ENCODE peak calls at places on chromosomes 13 and 19, in nine cellular contexts. One of them, this sample, is unnamed.

GRCh38 chr19:15396436-15396835 is 16.8 kb upstream of the AKAP8 start:
- DNase-seq in NCI-H2081: no peak
- DNase-seq in uterus: no peak
- DNase-seq in activated CD8-positive, alpha-beta memory T cell treated with anti-CD3 and anti-CD28 coated beads, Interleukin-2, amount 10 ng/mL, durations not matched to agents 7 days and 5 days: no peak
- DNase-seq in activated CD4-positive, alpha-beta T cell treated with anti-CD3 and anti-CD28 coated beads for 36 hours: no peak
- DNase-seq in caudate nucleus: no peak
- DNase-seq in effector CD8-positive, alpha-beta T cell: no peak
- DNase-seq in naive thymus-derived CD8-positive, alpha-beta T cell: no peak
- DNase-seq in AG10803: no peak
- DNase-seq in this sample: no peak

GRCh38 chr19:17706750-17707181 is 12.5 kb upstream of the MAP1S start:
- DNase-seq in NCI-H2081: no peak
- DNase-seq in uterus: no peak
- DNase-seq in activated CD8-positive, alpha-beta memory T cell treated with anti-CD3 and anti-CD28 coated beads, Interleukin-2, amount 10 ng/mL, durations not matched to agents 7 days and 5 days: no peak
- DNase-seq in activated CD4-positive, alpha-beta T cell treated with anti-CD3 and anti-CD28 coated beads for 36 hours: no peak
- DNase-seq in caudate nucleus: no peak
- DNase-seq in effector CD8-positive, alpha-beta T cell: no peak
- DNase-seq in naive thymus-derived CD8-positive, alpha-beta T cell: no peak
- DNase-seq in AG10803: no peak
- DNase-seq in this sample: peak

GRCh38 chr13:33285420-33286124 is at the start of gene STARD13:
- DNase-seq in NCI-H2081: peak
- DNase-seq in uterus: peak
- DNase-seq in activated CD8-positive, alpha-beta memory T cell treated with anti-CD3 and anti-CD28 coated beads, Interleukin-2, amount 10 ng/mL, durations not matched to agents 7 days and 5 days: no peak
- DNase-seq in activated CD4-positive, alpha-beta T cell treated with anti-CD3 and anti-CD28 coated beads for 36 hours: peak
- DNase-seq in caudate nucleus: peak
- DNase-seq in effector CD8-positive, alpha-beta T cell: no peak
- DNase-seq in naive thymus-derived CD8-positive, alpha-beta T cell: no peak
- DNase-seq in AG10803: peak
- DNase-seq in this sample: peak

GRCh38 chr13:42696191-42696590 is 85.2 kb upstream of the FAM216B start:
- DNase-seq in NCI-H2081: no peak
- DNase-seq in uterus: no peak
- DNase-seq in activated CD8-positive, alpha-beta memory T cell treated with anti-CD3 and anti-CD28 coated beads, Interleukin-2, amount 10 ng/mL, durations not matched to agents 7 days and 5 days: no peak
- DNase-seq in activated CD4-positive, alpha-beta T cell treated with anti-CD3 and anti-CD28 coated beads for 36 hours: no peak
- DNase-seq in caudate nucleus: no peak
- DNase-seq in effector CD8-positive, alpha-beta T cell: no peak
- DNase-seq in naive thymus-derived CD8-positive, alpha-beta T cell: no peak
- DNase-seq in AG10803: peak
- DNase-seq in this sample: no peak

GRCh38 chr19:48637449-48637947 is 319 bp upstream of the DBP start:
- DNase-seq in NCI-H2081: peak
- DNase-seq in uterus: peak
- DNase-seq in activated CD8-positive, alpha-beta memory T cell treated with anti-CD3 and anti-CD28 coated beads, Interleukin-2, amount 10 ng/mL, durations not matched to agents 7 days and 5 days: peak
- DNase-seq in activated CD4-positive, alpha-beta T cell treated with anti-CD3 and anti-CD28 coated beads for 36 hours: peak
- DNase-seq in caudate nucleus: peak
- DNase-seq in effector CD8-positive, alpha-beta T cell: peak
- DNase-seq in naive thymus-derived CD8-positive, alpha-beta T cell: peak
- DNase-seq in AG10803: peak
- DNase-seq in this sample: peak

GRCh38 chr19:46607441-46607841 is 6.3 kb downstream of the CALM3 start:
- DNase-seq in NCI-H2081: no peak
- DNase-seq in uterus: no peak
- DNase-seq in activated CD8-positive, alpha-beta memory T cell treated with anti-CD3 and anti-CD28 coated beads, Interleukin-2, amount 10 ng/mL, durations not matched to agents 7 days and 5 days: no peak
- DNase-seq in activated CD4-positive, alpha-beta T cell treated with anti-CD3 and anti-CD28 coated beads for 36 hours: no peak
- DNase-seq in caudate nucleus: no peak
- DNase-seq in effector CD8-positive, alpha-beta T cell: no peak
- DNase-seq in naive thymus-derived CD8-positive, alpha-beta T cell: no peak
- DNase-seq in AG10803: no peak
- DNase-seq in this sample: no peak

GRCh38 chr19:5949792-5950305 is 28.1 kb downstream of the RANBP3 start:
- DNase-seq in NCI-H2081: peak
- DNase-seq in uterus: no peak
- DNase-seq in activated CD8-positive, alpha-beta memory T cell treated with anti-CD3 and anti-CD28 coated beads, Interleukin-2, amount 10 ng/mL, durations not matched to agents 7 days and 5 days: peak
- DNase-seq in activated CD4-positive, alpha-beta T cell treated with anti-CD3 and anti-CD28 coated beads for 36 hours: peak
- DNase-seq in caudate nucleus: no peak
- DNase-seq in effector CD8-positive, alpha-beta T cell: no peak
- DNase-seq in naive thymus-derived CD8-positive, alpha-beta T cell: no peak
- DNase-seq in AG10803: no peak
- DNase-seq in this sample: no peak

GRCh38 chr13:94598281-94598680 is 2.3 kb upstream of the TGDS start:
- DNase-seq in NCI-H2081: no peak
- DNase-seq in uterus: no peak
- DNase-seq in activated CD8-positive, alpha-beta memory T cell treated with anti-CD3 and anti-CD28 coated beads, Interleukin-2, amount 10 ng/mL, durations not matched to agents 7 days and 5 days: no peak
- DNase-seq in activated CD4-positive, alpha-beta T cell treated with anti-CD3 and anti-CD28 coated beads for 36 hours: no peak
- DNase-seq in caudate nucleus: no peak
- DNase-seq in effector CD8-positive, alpha-beta T cell: no peak
- DNase-seq in naive thymus-derived CD8-positive, alpha-beta T cell: no peak
- DNase-seq in AG10803: peak
- DNase-seq in this sample: no peak

GRCh38 chr19:55189424-55189823 is 9.3 kb upstream of the SYT5 start:
- DNase-seq in NCI-H2081: no peak
- DNase-seq in uterus: peak
- DNase-seq in activated CD8-positive, alpha-beta memory T cell treated with anti-CD3 and anti-CD28 coated beads, Interleukin-2, amount 10 ng/mL, durations not matched to agents 7 days and 5 days: no peak
- DNase-seq in activated CD4-positive, alpha-beta T cell treated with anti-CD3 and anti-CD28 coated beads for 36 hours: no peak
- DNase-seq in caudate nucleus: no peak
- DNase-seq in effector CD8-positive, alpha-beta T cell: no peak
- DNase-seq in naive thymus-derived CD8-positive, alpha-beta T cell: no peak
- DNase-seq in AG10803: peak
- DNase-seq in this sample: peak

GRCh38 chr19:18173054-18173571 is 500 bp upstream of the IFI30 start:
- DNase-seq in NCI-H2081: no peak
- DNase-seq in uterus: peak
- DNase-seq in activated CD8-positive, alpha-beta memory T cell treated with anti-CD3 and anti-CD28 coated beads, Interleukin-2, amount 10 ng/mL, durations not matched to agents 7 days and 5 days: no peak
- DNase-seq in activated CD4-positive, alpha-beta T cell treated with anti-CD3 and anti-CD28 coated beads for 36 hours: no peak
- DNase-seq in caudate nucleus: no peak
- DNase-seq in effector CD8-positive, alpha-beta T cell: no peak
- DNase-seq in naive thymus-derived CD8-positive, alpha-beta T cell: peak
- DNase-seq in AG10803: no peak
- DNase-seq in this sample: no peak

GRCh38 chr19:12987190-12987589 is 8.1 kb upstream of the NFIX start:
- DNase-seq in NCI-H2081: no peak
- DNase-seq in uterus: no peak
- DNase-seq in activated CD8-positive, alpha-beta memory T cell treated with anti-CD3 and anti-CD28 coated beads, Interleukin-2, amount 10 ng/mL, durations not matched to agents 7 days and 5 days: no peak
- DNase-seq in activated CD4-positive, alpha-beta T cell treated with anti-CD3 and anti-CD28 coated beads for 36 hours: no peak
- DNase-seq in caudate nucleus: no peak
- DNase-seq in effector CD8-positive, alpha-beta T cell: no peak
- DNase-seq in naive thymus-derived CD8-positive, alpha-beta T cell: no peak
- DNase-seq in AG10803: no peak
- DNase-seq in this sample: no peak

GRCh38 chr13:30739646-30740642 is 4.6 kb downstream of the ALOX5AP start:
- DNase-seq in NCI-H2081: no peak
- DNase-seq in uterus: no peak
- DNase-seq in activated CD8-positive, alpha-beta memory T cell treated with anti-CD3 and anti-CD28 coated beads, Interleukin-2, amount 10 ng/mL, durations not matched to agents 7 days and 5 days: peak
- DNase-seq in activated CD4-positive, alpha-beta T cell treated with anti-CD3 and anti-CD28 coated beads for 36 hours: peak
- DNase-seq in caudate nucleus: no peak
- DNase-seq in effector CD8-positive, alpha-beta T cell: no peak
- DNase-seq in naive thymus-derived CD8-positive, alpha-beta T cell: peak
- DNase-seq in AG10803: peak
- DNase-seq in this sample: peak

GRCh38 chr13:52195052-52195837 is 35.8 kb upstream of the NEK3 start:
- DNase-seq in NCI-H2081: no peak
- DNase-seq in uterus: peak
- DNase-seq in activated CD8-positive, alpha-beta memory T cell treated with anti-CD3 and anti-CD28 coated beads, Interleukin-2, amount 10 ng/mL, durations not matched to agents 7 days and 5 days: peak
- DNase-seq in activated CD4-positive, alpha-beta T cell treated with anti-CD3 and anti-CD28 coated beads for 36 hours: peak
- DNase-seq in caudate nucleus: no peak
- DNase-seq in effector CD8-positive, alpha-beta T cell: peak
- DNase-seq in naive thymus-derived CD8-positive, alpha-beta T cell: peak
- DNase-seq in AG10803: peak
- DNase-seq in this sample: peak

GRCh38 chr19:6427131-6427530 is 2.5 kb upstream of the KHSRP start:
- DNase-seq in NCI-H2081: no peak
- DNase-seq in uterus: no peak
- DNase-seq in activated CD8-positive, alpha-beta memory T cell treated with anti-CD3 and anti-CD28 coated beads, Interleukin-2, amount 10 ng/mL, durations not matched to agents 7 days and 5 days: no peak
- DNase-seq in activated CD4-positive, alpha-beta T cell treated with anti-CD3 and anti-CD28 coated beads for 36 hours: no peak
- DNase-seq in caudate nucleus: no peak
- DNase-seq in effector CD8-positive, alpha-beta T cell: no peak
- DNase-seq in naive thymus-derived CD8-positive, alpha-beta T cell: no peak
- DNase-seq in AG10803: no peak
- DNase-seq in this sample: no peak

GRCh38 chr13:90696254-90696653 is 651.2 kb upstream of the MIR17HG start:
- DNase-seq in NCI-H2081: no peak
- DNase-seq in uterus: no peak
- DNase-seq in activated CD8-positive, alpha-beta memory T cell treated with anti-CD3 and anti-CD28 coated beads, Interleukin-2, amount 10 ng/mL, durations not matched to agents 7 days and 5 days: no peak
- DNase-seq in activated CD4-positive, alpha-beta T cell treated with anti-CD3 and anti-CD28 coated beads for 36 hours: no peak
- DNase-seq in caudate nucleus: no peak
- DNase-seq in effector CD8-positive, alpha-beta T cell: no peak
- DNase-seq in naive thymus-derived CD8-positive, alpha-beta T cell: no peak
- DNase-seq in AG10803: peak
- DNase-seq in this sample: no peak

GRCh38 chr13:51243832-51244231 is 21.6 kb downstream of the FAM124A start:
- DNase-seq in NCI-H2081: no peak
- DNase-seq in uterus: no peak
- DNase-seq in activated CD8-positive, alpha-beta memory T cell treated with anti-CD3 and anti-CD28 coated beads, Interleukin-2, amount 10 ng/mL, durations not matched to agents 7 days and 5 days: peak
- DNase-seq in activated CD4-positive, alpha-beta T cell treated with anti-CD3 and anti-CD28 coated beads for 36 hours: no peak
- DNase-seq in caudate nucleus: no peak
- DNase-seq in effector CD8-positive, alpha-beta T cell: no peak
- DNase-seq in naive thymus-derived CD8-positive, alpha-beta T cell: no peak
- DNase-seq in AG10803: no peak
- DNase-seq in this sample: no peak

GRCh38 chr13:39317284-39317683 is 279.0 kb downstream of the NHLRC3 start:
- DNase-seq in NCI-H2081: no peak
- DNase-seq in uterus: peak
- DNase-seq in activated CD8-positive, alpha-beta memory T cell treated with anti-CD3 and anti-CD28 coated beads, Interleukin-2, amount 10 ng/mL, durations not matched to agents 7 days and 5 days: no peak
- DNase-seq in activated CD4-positive, alpha-beta T cell treated with anti-CD3 and anti-CD28 coated beads for 36 hours: no peak
- DNase-seq in caudate nucleus: no peak
- DNase-seq in effector CD8-positive, alpha-beta T cell: no peak
- DNase-seq in naive thymus-derived CD8-positive, alpha-beta T cell: no peak
- DNase-seq in AG10803: peak
- DNase-seq in this sample: peak

GRCh38 chr19:10292206-10292788 is 2.5 kb downstream of the ICAM5 start:
- DNase-seq in NCI-H2081: no peak
- DNase-seq in uterus: peak
- DNase-seq in activated CD8-positive, alpha-beta memory T cell treated with anti-CD3 and anti-CD28 coated beads, Interleukin-2, amount 10 ng/mL, durations not matched to agents 7 days and 5 days: peak
- DNase-seq in activated CD4-positive, alpha-beta T cell treated with anti-CD3 and anti-CD28 coated beads for 36 hours: peak
- DNase-seq in caudate nucleus: no peak
- DNase-seq in effector CD8-positive, alpha-beta T cell: peak
- DNase-seq in naive thymus-derived CD8-positive, alpha-beta T cell: peak
- DNase-seq in AG10803: peak
- DNase-seq in this sample: peak

GRCh38 chr19:548841-549830 is 5.3 kb downstream of the GZMM start:
- DNase-seq in NCI-H2081: no peak
- DNase-seq in uterus: no peak
- DNase-seq in activated CD8-positive, alpha-beta memory T cell treated with anti-CD3 and anti-CD28 coated beads, Interleukin-2, amount 10 ng/mL, durations not matched to agents 7 days and 5 days: no peak
- DNase-seq in activated CD4-positive, alpha-beta T cell treated with anti-CD3 and anti-CD28 coated beads for 36 hours: no peak
- DNase-seq in caudate nucleus: no peak
- DNase-seq in effector CD8-positive, alpha-beta T cell: no peak
- DNase-seq in naive thymus-derived CD8-positive, alpha-beta T cell: no peak
- DNase-seq in AG10803: no peak
- DNase-seq in this sample: no peak

GRCh38 chr19:6736169-6736916 is 1.0 kb downstream of the GPR108 start:
- DNase-seq in NCI-H2081: peak
- DNase-seq in uterus: peak
- DNase-seq in activated CD8-positive, alpha-beta memory T cell treated with anti-CD3 and anti-CD28 coated beads, Interleukin-2, amount 10 ng/mL, durations not matched to agents 7 days and 5 days: peak
- DNase-seq in activated CD4-positive, alpha-beta T cell treated with anti-CD3 and anti-CD28 coated beads for 36 hours: peak
- DNase-seq in caudate nucleus: no peak
- DNase-seq in effector CD8-positive, alpha-beta T cell: peak
- DNase-seq in naive thymus-derived CD8-positive, alpha-beta T cell: peak
- DNase-seq in AG10803: peak
- DNase-seq in this sample: peak

GRCh38 chr13:30037306-30037705 is 186.9 kb upstream of the UBL3 start:
- DNase-seq in NCI-H2081: no peak
- DNase-seq in uterus: no peak
- DNase-seq in activated CD8-positive, alpha-beta memory T cell treated with anti-CD3 and anti-CD28 coated beads, Interleukin-2, amount 10 ng/mL, durations not matched to agents 7 days and 5 days: no peak
- DNase-seq in activated CD4-positive, alpha-beta T cell treated with anti-CD3 and anti-CD28 coated beads for 36 hours: no peak
- DNase-seq in caudate nucleus: no peak
- DNase-seq in effector CD8-positive, alpha-beta T cell: no peak
- DNase-seq in naive thymus-derived CD8-positive, alpha-beta T cell: no peak
- DNase-seq in AG10803: peak
- DNase-seq in this sample: no peak

GRCh38 chr19:44527554-44527953 is 1.9 kb downstream of the CEACAM20 start:
- DNase-seq in NCI-H2081: no peak
- DNase-seq in uterus: no peak
- DNase-seq in activated CD8-positive, alpha-beta memory T cell treated with anti-CD3 and anti-CD28 coated beads, Interleukin-2, amount 10 ng/mL, durations not matched to agents 7 days and 5 days: no peak
- DNase-seq in activated CD4-positive, alpha-beta T cell treated with anti-CD3 and anti-CD28 coated beads for 36 hours: no peak
- DNase-seq in caudate nucleus: no peak
- DNase-seq in effector CD8-positive, alpha-beta T cell: no peak
- DNase-seq in naive thymus-derived CD8-positive, alpha-beta T cell: no peak
- DNase-seq in AG10803: no peak
- DNase-seq in this sample: no peak

GRCh38 chr13:112968380-112968909 is 569 bp upstream of the MCF2L start:
- DNase-seq in NCI-H2081: peak
- DNase-seq in uterus: no peak
- DNase-seq in activated CD8-positive, alpha-beta memory T cell treated with anti-CD3 and anti-CD28 coated beads, Interleukin-2, amount 10 ng/mL, durations not matched to agents 7 days and 5 days: no peak
- DNase-seq in activated CD4-positive, alpha-beta T cell treated with anti-CD3 and anti-CD28 coated beads for 36 hours: peak
- DNase-seq in caudate nucleus: no peak
- DNase-seq in effector CD8-positive, alpha-beta T cell: peak
- DNase-seq in naive thymus-derived CD8-positive, alpha-beta T cell: peak
- DNase-seq in AG10803: no peak
- DNase-seq in this sample: no peak

GRCh38 chr19:41886761-41887710 is 4.1 kb downstream of the ARHGEF1 start:
- DNase-seq in NCI-H2081: no peak
- DNase-seq in uterus: no peak
- DNase-seq in activated CD8-positive, alpha-beta memory T cell treated with anti-CD3 and anti-CD28 coated beads, Interleukin-2, amount 10 ng/mL, durations not matched to agents 7 days and 5 days: peak
- DNase-seq in activated CD4-positive, alpha-beta T cell treated with anti-CD3 and anti-CD28 coated beads for 36 hours: peak
- DNase-seq in caudate nucleus: no peak
- DNase-seq in effector CD8-positive, alpha-beta T cell: peak
- DNase-seq in naive thymus-derived CD8-positive, alpha-beta T cell: peak
- DNase-seq in AG10803: no peak
- DNase-seq in this sample: no peak

GRCh38 chr13:79937311-79938243 is 403.3 kb downstream of the SPRY2 start:
- DNase-seq in NCI-H2081: no peak
- DNase-seq in uterus: no peak
- DNase-seq in activated CD8-positive, alpha-beta memory T cell treated with anti-CD3 and anti-CD28 coated beads, Interleukin-2, amount 10 ng/mL, durations not matched to agents 7 days and 5 days: no peak
- DNase-seq in activated CD4-positive, alpha-beta T cell treated with anti-CD3 and anti-CD28 coated beads for 36 hours: no peak
- DNase-seq in caudate nucleus: peak
- DNase-seq in effector CD8-positive, alpha-beta T cell: no peak
- DNase-seq in naive thymus-derived CD8-positive, alpha-beta T cell: no peak
- DNase-seq in AG10803: no peak
- DNase-seq in this sample: peak

GRCh38 chr13:95276119-95276505 is 25.1 kb downstream of the ABCC4 start:
- DNase-seq in NCI-H2081: no peak
- DNase-seq in uterus: no peak
- DNase-seq in activated CD8-positive, alpha-beta memory T cell treated with anti-CD3 and anti-CD28 coated beads, Interleukin-2, amount 10 ng/mL, durations not matched to agents 7 days and 5 days: no peak
- DNase-seq in activated CD4-positive, alpha-beta T cell treated with anti-CD3 and anti-CD28 coated beads for 36 hours: no peak
- DNase-seq in caudate nucleus: no peak
- DNase-seq in effector CD8-positive, alpha-beta T cell: no peak
- DNase-seq in naive thymus-derived CD8-positive, alpha-beta T cell: no peak
- DNase-seq in AG10803: no peak
- DNase-seq in this sample: no peak

GRCh38 chr19:51368366-51369282 is at the start of gene CLDND2:
- DNase-seq in NCI-H2081: no peak
- DNase-seq in uterus: no peak
- DNase-seq in activated CD8-positive, alpha-beta memory T cell treated with anti-CD3 and anti-CD28 coated beads, Interleukin-2, amount 10 ng/mL, durations not matched to agents 7 days and 5 days: peak
- DNase-seq in activated CD4-positive, alpha-beta T cell treated with anti-CD3 and anti-CD28 coated beads for 36 hours: peak
- DNase-seq in caudate nucleus: peak
- DNase-seq in effector CD8-positive, alpha-beta T cell: no peak
- DNase-seq in naive thymus-derived CD8-positive, alpha-beta T cell: no peak
- DNase-seq in AG10803: no peak
- DNase-seq in this sample: no peak

GRCh38 chr13:40813662-40814454 is 24.4 kb downstream of the SLC25A15 start:
- DNase-seq in NCI-H2081: no peak
- DNase-seq in uterus: no peak
- DNase-seq in activated CD8-positive, alpha-beta memory T cell treated with anti-CD3 and anti-CD28 coated beads, Interleukin-2, amount 10 ng/mL, durations not matched to agents 7 days and 5 days: no peak
- DNase-seq in activated CD4-positive, alpha-beta T cell treated with anti-CD3 and anti-CD28 coated beads for 36 hours: no peak
- DNase-seq in caudate nucleus: no peak
- DNase-seq in effector CD8-positive, alpha-beta T cell: no peak
- DNase-seq in naive thymus-derived CD8-positive, alpha-beta T cell: no peak
- DNase-seq in AG10803: no peak
- DNase-seq in this sample: peak

GRCh38 chr13:30576528-30576927 is 41.2 kb upstream of the USPL1 start:
- DNase-seq in NCI-H2081: no peak
- DNase-seq in uterus: no peak
- DNase-seq in activated CD8-positive, alpha-beta memory T cell treated with anti-CD3 and anti-CD28 coated beads, Interleukin-2, amount 10 ng/mL, durations not matched to agents 7 days and 5 days: peak
- DNase-seq in activated CD4-positive, alpha-beta T cell treated with anti-CD3 and anti-CD28 coated beads for 36 hours: peak
- DNase-seq in caudate nucleus: no peak
- DNase-seq in effector CD8-positive, alpha-beta T cell: peak
- DNase-seq in naive thymus-derived CD8-positive, alpha-beta T cell: peak
- DNase-seq in AG10803: no peak
- DNase-seq in this sample: no peak

GRCh38 chr13:31588331-31588730 is 151.0 kb upstream of the RXFP2 start:
- DNase-seq in NCI-H2081: no peak
- DNase-seq in uterus: no peak
- DNase-seq in activated CD8-positive, alpha-beta memory T cell treated with anti-CD3 and anti-CD28 coated beads, Interleukin-2, amount 10 ng/mL, durations not matched to agents 7 days and 5 days: no peak
- DNase-seq in activated CD4-positive, alpha-beta T cell treated with anti-CD3 and anti-CD28 coated beads for 36 hours: no peak
- DNase-seq in caudate nucleus: no peak
- DNase-seq in effector CD8-positive, alpha-beta T cell: no peak
- DNase-seq in naive thymus-derived CD8-positive, alpha-beta T cell: no peak
- DNase-seq in AG10803: no peak
- DNase-seq in this sample: no peak

GRCh38 chr13:50082426-50083283 is 67.4 kb downstream of the KCNRG start:
- DNase-seq in NCI-H2081: peak
- DNase-seq in uterus: peak
- DNase-seq in activated CD8-positive, alpha-beta memory T cell treated with anti-CD3 and anti-CD28 coated beads, Interleukin-2, amount 10 ng/mL, durations not matched to agents 7 days and 5 days: peak
- DNase-seq in activated CD4-positive, alpha-beta T cell treated with anti-CD3 and anti-CD28 coated beads for 36 hours: peak
- DNase-seq in caudate nucleus: no peak
- DNase-seq in effector CD8-positive, alpha-beta T cell: peak
- DNase-seq in naive thymus-derived CD8-positive, alpha-beta T cell: peak
- DNase-seq in AG10803: peak
- DNase-seq in this sample: peak

This sample was measured in endothelial cell of umbilical vein.